ENCODE peak calls at places on chromosomes 5 and 9, in eight cellular contexts. M, Z, F, C, D, G, Y and I are unnamed samples.
A peak's percentile ranks its signal among the peaks of the same experiment; 100 is the strongest.

GRCh38 chr5:42022383-42022782 is 97.3 kb downstream of the FBXO4 start:
- DNase-seq in M (no peak), F (no peak), Y (no peak), G (no peak), Z (no peak), C (no peak), D (no peak), I (no peak)

GRCh38 chr9:110765926-110766325 is 97.3 kb downstream of the MUSK start:
- DNase-seq in F (no peak), Y (no peak), M (no peak), D (no peak), Z (no peak), G (no peak), C (no peak), I (no peak)

GRCh38 chr5:73619606-73620334 is 6.2 kb upstream of the ARHGEF28 start:
- DNase-seq in F (no peak), D (peak; percentile 79), Z (no peak), M (no peak), C (no peak), G (no peak), Y (no peak), I (no peak)

GRCh38 chr5:52580921-52581320 is 206.8 kb upstream of the ITGA1 start:
- DNase-seq in Y (no peak), F (no peak), C (no peak), Z (no peak), D (no peak), M (peak; percentile 41), G (no peak), I (peak; percentile 6)

GRCh38 chr5:1343931-1344901 is 683 bp downstream of the CLPTM1L start:
- DNase-seq in D (no peak), Z (no peak), C (no peak), Y (peak; percentile 18), G (no peak), F (no peak), M (peak; percentile 27), I (no peak)

GRCh38 chr5:157241483-157241882 is 24.4 kb upstream of the CYFIP2 start:
- DNase-seq in G (no peak), Y (no peak), M (no peak), F (no peak), D (no peak), C (no peak), Z (no peak), I (no peak)

GRCh38 chr9:89730715-89731114 is 125.9 kb downstream of the GADD45G start:
- DNase-seq in C (no peak), M (no peak), G (no peak), Y (no peak), Z (no peak), D (no peak), F (peak; percentile 78), I (no peak)

GRCh38 chr9:83403864-83404263 is 134.3 kb downstream of the FRMD3 start:
- DNase-seq in G (no peak), D (no peak), C (no peak), M (no peak), Z (no peak), F (no peak), Y (no peak), I (no peak)